ENCODE peak calls at places on chromosome 6, in seven cellular contexts. G is trophoblast cell, S is heart right ventricle, X is Panc1, M is hepatocyte, Q is foreskin keratinocyte, D is body of pancreas. V is an unnamed sample. For H3K4me1, the result is how much of the 10 kb centered on the place peaks cover.

GRCh38 chr6:960356-960755 is 267.4 kb upstream of the EXOC2 start:
- DNase-seq in G (no peak), S (no peak), X (no peak), M (no peak), Q (no peak), D (no peak), V (no peak)

GRCh38 chr6:160137989-160138835 is 16.6 kb downstream of the SLC22A1 start:
- DNase-seq in G (peak), S (peak), X (peak), M (peak), Q (peak), D (peak), V (peak)

GRCh38 chr6:78390066-78390465 is 477.3 kb upstream of the IRAK1BP1 start:
- DNase-seq in G (no peak), S (no peak), X (no peak), M (peak), Q (no peak), D (no peak), V (no peak)

GRCh38 chr6:33374359-33374910 is 17.2 kb upstream of the KIFC1 start:
- DNase-seq in G (no peak), S (no peak), X (no peak), M (no peak), Q (peak), D (no peak), V (peak)

GRCh38 chr6:129849456-129849855 is 11.7 kb downstream of the TMEM244 start:
- DNase-seq in G (no peak), S (no peak), X (no peak), M (no peak), Q (peak), D (no peak), V (no peak)

GRCh38 chr6:85085875-85086274 is 321.5 kb upstream of the TBX18 start:
- DNase-seq in G (no peak), S (no peak), X (no peak), M (no peak), Q (no peak), D (no peak), V (no peak)

GRCh38 chr6:32432050-32432450 is 7.6 kb upstream of the HLA-DRA start:
- DNase-seq in G (no peak), S (no peak), X (no peak), M (peak), Q (peak), D (no peak), V (no peak)

GRCh38 chr6:90414352-90414751 is 117.7 kb upstream of the BACH2 start:
- DNase-seq in G (no peak), S (no peak), X (no peak), M (no peak), Q (no peak), D (no peak), V (no peak)

GRCh38 chr6:167855825-167856425 is 29.2 kb downstream of the AFDN start:
- DNase-seq in G (peak), S (no peak), X (peak), M (peak), Q (peak), D (no peak), V (peak)

GRCh38 chr6:90468859-90469258 is 118.0 kb downstream of the MAP3K7 start:
- DNase-seq in G (no peak), S (no peak), X (no peak), M (no peak), Q (no peak), D (no peak), V (no peak)

GRCh38 chr6:53532942-53533341 is 12.0 kb downstream of the GCLC start:
- DNase-seq in G (no peak), S (no peak), X (no peak), M (no peak), Q (no peak), D (no peak), V (peak)
- H3K4me1 ChIP-seq in G (under half), S (half or more), X (under half), M (under half), Q (under half), D (half or more), V (under half)

DNA sequence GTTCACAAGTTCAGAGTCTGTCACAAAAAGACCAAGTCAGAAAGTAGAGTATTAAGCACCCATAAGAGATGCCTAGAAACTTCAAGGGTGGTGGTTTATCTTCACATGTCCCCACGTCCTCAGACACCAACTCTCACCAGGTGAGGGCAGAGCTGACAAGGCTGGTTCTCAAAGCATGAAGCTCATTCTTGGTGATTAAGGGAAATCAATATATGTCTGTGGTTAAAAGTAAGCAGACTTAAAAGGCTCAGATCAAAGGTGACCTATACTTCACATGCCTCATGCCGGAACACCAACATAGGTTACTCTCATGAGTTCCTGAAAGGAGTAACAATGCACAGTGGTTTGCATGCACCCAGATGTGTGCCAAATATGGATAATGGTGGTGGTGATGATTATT is 27.0 kb downstream of the IL17A start:
- DNase-seq in G (no peak), S (no peak), X (no peak), M (no peak), Q (no peak), D (no peak), V (no peak)
- H3K4me1 ChIP-seq in G (under half), S (under half), X (under half), M (under half), Q (under half), D (under half), V (under half)

DNA sequence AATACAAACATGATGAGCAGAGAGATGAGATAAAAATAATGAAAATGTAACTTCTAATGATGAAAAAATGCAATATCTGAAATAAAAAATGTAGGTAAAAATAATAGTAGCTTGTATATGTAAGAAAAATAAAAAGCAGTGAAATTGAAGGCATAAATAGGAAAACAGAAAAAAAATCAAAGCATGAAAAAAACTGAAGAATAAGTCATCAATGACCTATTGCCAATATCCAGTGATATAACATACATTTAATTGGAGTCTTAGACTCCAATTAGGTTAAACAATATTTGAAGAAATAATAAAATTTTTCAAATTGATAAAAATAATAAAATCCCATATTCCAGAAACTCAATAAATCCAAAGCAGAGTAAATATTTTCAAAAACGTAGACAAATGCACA is 114.0 kb upstream of the HDGFL1 start:
- DNase-seq in G (no peak), S (no peak), X (no peak), M (no peak), Q (no peak), D (no peak), V (no peak)
- H3K4me1 ChIP-seq in G (under half), S (under half), X (under half), M (under half), Q (under half), D (under half), V (under half)

DNA sequence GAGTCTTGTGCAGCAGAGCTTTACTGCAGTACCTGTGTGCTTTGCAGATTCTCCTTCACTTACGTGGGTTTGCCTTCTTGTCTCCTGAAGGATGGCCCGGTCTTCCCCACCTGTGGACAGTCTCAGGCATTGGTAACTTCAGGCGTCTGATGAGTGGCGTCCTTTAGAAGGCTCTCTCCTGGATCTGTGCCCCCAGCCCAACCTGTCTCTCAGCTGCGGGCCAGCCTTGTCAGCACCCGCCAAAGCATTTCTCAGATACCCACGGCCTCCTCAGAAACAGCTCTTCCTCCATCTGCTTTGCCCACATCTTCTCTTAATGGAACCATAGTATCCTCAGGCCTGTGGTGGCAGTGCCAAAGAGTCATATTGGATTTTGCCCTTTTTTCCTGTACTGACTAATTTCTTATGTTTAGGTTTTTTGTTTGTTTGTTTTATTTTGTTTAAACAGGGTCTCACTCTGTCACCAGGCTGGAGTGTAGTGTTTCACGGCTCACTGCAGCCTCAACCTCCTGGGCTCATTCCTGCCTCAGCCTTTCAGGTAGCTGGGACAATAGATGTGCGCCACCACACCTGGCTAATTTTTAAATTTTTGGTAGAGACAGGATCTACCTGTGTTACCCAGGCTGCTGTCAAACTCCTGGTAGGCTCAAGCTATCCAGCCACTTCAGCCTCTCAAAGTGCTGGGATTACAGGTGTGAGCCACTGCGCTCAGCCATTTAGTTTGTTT is 96.6 kb downstream of the ARID1B start:
- DNase-seq in G (no peak), S (no peak), X (no peak), M (no peak), Q (no peak), D (no peak), V (no peak)
- H3K4me1 ChIP-seq in G (under half), S (half or more), X (under half), M (under half), Q (under half), D (under half), V (under half)

GRCh38 chr6:42563697-42564495 is at the start of gene UBR2:
- DNase-seq in G (peak), S (peak), X (peak), M (peak), Q (peak), D (peak), V (peak)

GRCh38 chr6:42562788-42563187 is 1.0 kb upstream of the UBR2 start:
- DNase-seq in G (no peak), S (no peak), X (no peak), M (no peak), Q (no peak), D (no peak), V (no peak)

GRCh38 chr6:42566614-42567208 is 2.9 kb downstream of the UBR2 start:
- DNase-seq in G (no peak), S (no peak), X (no peak), M (no peak), Q (no peak), D (no peak), V (no peak)

GRCh38 chr6:42561986-42562385 is 1.8 kb upstream of the UBR2 start:
- DNase-seq in G (no peak), S (no peak), X (no peak), M (no peak), Q (no peak), D (no peak), V (no peak)

DNA sequence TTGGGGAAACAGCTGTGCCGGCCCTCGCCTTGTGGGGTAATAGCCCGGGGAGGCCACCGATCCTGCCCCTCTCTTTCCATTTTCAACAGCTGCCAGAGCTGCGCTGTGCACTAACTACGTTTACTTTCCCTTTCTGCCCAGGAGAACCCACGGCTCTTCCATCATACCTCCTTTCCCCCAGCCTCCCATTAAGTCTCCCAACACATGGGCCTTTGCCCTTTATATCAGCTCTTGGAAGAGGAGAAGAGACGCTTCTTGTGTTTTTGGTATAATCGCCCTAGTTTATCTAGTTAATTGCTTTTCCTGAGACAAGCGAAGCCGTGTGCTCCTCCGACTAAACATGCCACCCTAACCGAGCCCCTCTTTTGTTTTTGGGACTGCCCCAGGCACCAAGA is 664 bp downstream of the UBR2 start:
- DNase-seq in G (no peak), S (no peak), X (no peak), M (no peak), Q (peak), D (no peak), V (no peak)
- H3K4me1 ChIP-seq in G (under half), S (under half), X (under half), M (under half), Q (under half), D (under half), V (under half)

GRCh38 chr6:112760831-112761230 is 413.7 kb downstream of the RFPL4B start:
- DNase-seq in G (no peak), S (no peak), X (no peak), M (no peak), Q (no peak), D (no peak), V (no peak)
- H3K4me1 ChIP-seq in G (under half), S (under half), X (under half), M (under half), Q (under half), D (under half), V (under half)

DNA sequence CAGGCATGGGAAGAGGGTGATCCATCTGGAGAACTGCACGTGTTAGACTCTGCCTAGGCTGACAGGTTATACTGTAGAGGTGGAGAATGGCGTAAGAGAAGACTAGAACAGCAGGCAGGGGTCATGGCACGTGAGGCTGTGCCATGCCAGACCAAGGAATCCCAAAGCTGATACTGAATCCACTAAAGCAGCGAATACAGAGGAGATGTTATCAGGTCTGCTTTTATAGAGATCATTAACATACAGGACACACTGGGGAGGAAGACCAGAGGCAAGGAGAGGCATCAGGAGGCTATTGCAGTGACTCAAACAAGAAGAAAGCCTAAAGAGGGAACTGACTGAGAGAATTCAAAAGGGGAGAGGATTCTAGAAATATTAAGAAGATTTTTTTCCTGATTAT is 12.9 kb downstream of the PHACTR1 start:
- DNase-seq in G (no peak), S (no peak), X (no peak), M (no peak), Q (no peak), D (no peak), V (no peak)
- H3K4me1 ChIP-seq in G (under half), S (under half), X (under half), M (under half), Q (under half), D (under half), V (under half)

DNA sequence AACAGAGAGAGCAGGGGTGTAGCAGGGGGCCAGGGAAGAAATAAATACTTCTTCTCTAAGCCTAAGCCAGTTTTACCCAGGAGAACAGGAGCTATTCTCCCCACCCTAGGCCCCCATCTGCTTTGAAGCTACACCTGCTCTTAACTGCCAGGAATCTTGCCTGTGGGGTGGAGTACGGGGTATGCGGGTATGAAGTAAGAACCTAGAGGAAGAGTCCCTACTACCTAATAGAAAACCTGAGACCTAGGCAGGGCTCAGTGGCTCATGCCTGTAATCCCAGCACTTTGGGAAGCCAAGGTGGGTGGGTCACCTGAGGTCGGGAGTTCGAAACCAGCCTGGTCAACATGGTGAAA is 1.6 kb downstream of the SLC29A1 start:
- DNase-seq in G (peak), S (no peak), X (no peak), M (no peak), Q (no peak), D (no peak), V (no peak)
- H3K4me1 ChIP-seq in G (half or more), S (half or more), X (half or more), M (under half), Q (under half), D (half or more), V (under half)

V was measured in PC-9.